ENCODE peak calls at places on chromosomes 16 and 17, in seven cellular contexts. A is AG10803, N is Peyer's patch, Q is upper lobe of left lung, W is PC-9, F is tibial artery, U is uterus. T is an unnamed sample.

GRCh38 chr17:73455050-73455687 is 143.4 kb upstream of the CDC42EP4 start:
- DNase-seq in U (no peak), F (no peak), A (no peak), W (no peak), Q (peak), N (peak), T (no peak)

GRCh38 chr17:15247891-15248529 is 17.1 kb downstream of the PMP22 start:
- DNase-seq in Q (no peak), W (peak), A (peak), U (no peak), F (no peak), N (no peak), T (no peak)

GRCh38 chr16:83205896-83206295 is 579.1 kb downstream of the CDH13 start:
- DNase-seq in N (no peak), F (no peak), Q (no peak), A (peak), W (no peak), U (no peak), T (no peak)

GRCh38 chr17:67708378-67708777 is 9.4 kb upstream of the NOL11 start:
- DNase-seq in A (no peak), F (no peak), U (no peak), Q (no peak), N (no peak), W (no peak), T (no peak)

GRCh38 chr16:28477311-28477920 is 5.3 kb upstream of the NPIPB7 start:
- DNase-seq in Q (no peak), N (no peak), W (no peak), A (no peak), F (no peak), U (no peak), T (no peak)

GRCh38 chr16:20868890-20869289 is 31.3 kb downstream of the DCUN1D3 start:
- DNase-seq in N (peak), F (peak), Q (peak), A (peak), W (peak), U (peak), T (no peak)

GRCh38 chr17:67559381-67559966 is 158.3 kb upstream of the NOL11 start:
- DNase-seq in N (no peak), A (no peak), Q (no peak), W (no peak), F (no peak), U (no peak), T (no peak)

GRCh38 chr17:80474933-80475915 is 1.2 kb downstream of the NPTX1 start:
- DNase-seq in N (no peak), A (no peak), F (no peak), W (peak), Q (peak), U (no peak), T (no peak)

GRCh38 chr17:81991684-81992513 is 14.5 kb downstream of the ASPSCR1 start:
- DNase-seq in F (peak), Q (peak), A (peak), W (peak), U (no peak), N (peak), T (no peak)

GRCh38 chr16:46555981-46556380 is 65.2 kb downstream of the SHCBP1 start:
- DNase-seq in Q (no peak), W (no peak), A (peak), F (no peak), U (no peak), N (no peak), T (no peak)

GRCh38 chr17:53253956-53254597 is 568.6 kb upstream of the KIF2B start:
- DNase-seq in Q (no peak), F (no peak), W (no peak), U (no peak), N (no peak), A (no peak), T (no peak)

GRCh38 chr16:7938175-7938574 is 605.5 kb downstream of the RBFOX1 start:
- DNase-seq in W (no peak), A (no peak), N (no peak), U (no peak), Q (no peak), F (no peak), T (no peak)

GRCh38 chr16:49519741-49520140 is 146.1 kb downstream of the C16orf78 start:
- DNase-seq in W (no peak), U (no peak), Q (no peak), N (no peak), F (no peak), A (no peak), T (no peak)

GRCh38 chr17:64157669-64158180 is 27.8 kb upstream of the ERN1 start:
- DNase-seq in F (no peak), Q (no peak), W (no peak), A (no peak), N (no peak), U (no peak), T (no peak)

GRCh38 chr17:29740017-29740416 is 117.3 kb upstream of the CORO6 start:
- DNase-seq in A (no peak), W (no peak), F (no peak), N (no peak), U (no peak), Q (no peak), T (no peak)

GRCh38 chr16:2471653-2472487 is 773 bp downstream of the NTN3 start:
- DNase-seq in Q (peak), W (no peak), N (no peak), A (no peak), U (no peak), F (no peak), T (no peak)

GRCh38 chr16:49116873-49117272 is 164.8 kb downstream of the CBLN1 start:
- DNase-seq in W (no peak), Q (peak), F (no peak), U (no peak), N (no peak), A (no peak), T (no peak)

GRCh38 chr17:65142247-65142646 is 5.1 kb downstream of the RGS9 start:
- DNase-seq in N (no peak), A (no peak), U (no peak), F (no peak), Q (no peak), W (no peak), T (no peak)

GRCh38 chr17:12342609-12343248 is 322.1 kb downstream of the MAP2K4 start:
- DNase-seq in Q (no peak), N (no peak), F (no peak), U (peak), W (no peak), A (no peak), T (no peak)

GRCh38 chr16:88497561-88498420 is 44.7 kb downstream of the ZFPM1 start:
- DNase-seq in N (no peak), W (no peak), U (no peak), A (no peak), Q (peak), F (no peak), T (no peak)

GRCh38 chr17:26774291-26775218 is 519.4 kb upstream of the WSB1 start:
- DNase-seq in W (no peak), U (no peak), N (no peak), Q (peak), F (no peak), A (no peak), T (no peak)

GRCh38 chr16:84308120-84308519 is 13.4 kb downstream of the WFDC1 start:
- DNase-seq in N (peak), U (peak), A (peak), W (peak), Q (no peak), F (peak), T (no peak)

GRCh38 chr16:66405057-66405783 is 21.9 kb upstream of the BEAN1 start:
- DNase-seq in N (no peak), U (no peak), W (no peak), Q (no peak), A (no peak), F (no peak), T (no peak)

GRCh38 chr16:70703041-70703834 is 17.4 kb upstream of the MTSS2 start:
- DNase-seq in N (no peak), Q (peak), A (peak), U (peak), W (no peak), F (peak), T (peak)
- TF ChIP-seq CTCF in N (no peak), Q (peak), A (peak), U (peak), W (no peak), F (peak), T (peak)

GRCh38 chr16:50848755-50849514 is 107.0 kb downstream of the CYLD start:
- DNase-seq in N (no peak), F (no peak), Q (no peak), A (no peak), U (no peak), W (no peak), T (no peak)
- H3K4me3 ChIP-seq in N (no peak), F (no peak), Q (no peak), A (no peak), U (no peak), W (no peak), T (no peak)

DNA sequence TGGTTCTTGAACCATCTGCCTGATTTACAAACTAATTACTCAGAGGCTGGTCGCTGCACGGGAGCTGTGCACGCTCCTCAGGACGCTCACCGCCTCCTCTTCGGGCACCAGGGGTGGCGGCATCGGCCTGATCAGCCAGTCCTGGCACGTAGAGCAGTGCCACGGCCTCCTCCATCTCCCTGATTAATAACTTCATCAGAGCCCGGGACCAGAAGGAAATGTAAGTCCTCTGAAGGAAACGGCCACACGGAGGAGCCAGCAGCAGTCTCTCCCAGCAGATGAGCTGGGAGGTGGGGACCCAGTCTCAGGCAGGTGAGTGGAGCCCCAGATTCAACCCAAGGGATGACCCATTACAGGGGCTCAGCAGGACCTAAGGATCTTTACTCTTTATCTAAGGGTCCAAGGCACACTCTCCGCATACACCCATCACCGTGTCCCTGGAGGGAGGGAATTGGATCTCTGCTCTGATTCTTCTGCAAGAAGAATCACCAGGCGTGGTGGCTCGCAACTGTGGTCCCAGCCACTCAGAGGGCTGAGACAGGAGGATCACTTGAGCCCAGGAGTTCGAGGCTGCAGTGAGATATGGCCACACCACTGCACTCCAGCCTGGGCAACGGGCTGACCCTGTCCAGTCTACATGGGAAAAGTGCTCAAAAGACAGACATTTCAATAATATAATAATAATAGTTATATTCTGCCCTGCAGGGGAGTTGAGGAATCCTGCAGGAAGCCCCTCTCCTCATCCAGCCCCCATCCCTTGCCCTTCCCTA is 366.5 kb downstream of the SEC14L1 start:
- DNase-seq in A (no peak), W (no peak), U (peak), F (no peak), N (no peak), Q (peak), T (no peak)
- TF ChIP-seq CTCF in A (no peak), W (no peak), U (no peak), F (no peak), N (no peak), Q (no peak), T (no peak)

GRCh38 chr16:29805232-29806095 is 865 bp upstream of the MAZ start:
- DNase-seq in W (peak), Q (peak), N (peak), U (peak), A (peak), F (peak), T (peak)

GRCh38 chr16:29804455-29805231 is 1.7 kb upstream of the MAZ start:
- DNase-seq in N (no peak), U (no peak), F (peak), A (peak), W (peak), Q (no peak), T (no peak)

GRCh38 chr16:29806096-29806579 is at the start of gene MAZ:
- DNase-seq in Q (peak), A (no peak), W (no peak), F (no peak), U (no peak), N (no peak), T (peak)

GRCh38 chr16:29802416-29802935 is 3.9 kb upstream of the MAZ start:
- DNase-seq in U (no peak), Q (no peak), F (no peak), A (no peak), W (no peak), N (no peak), T (no peak)

DNA sequence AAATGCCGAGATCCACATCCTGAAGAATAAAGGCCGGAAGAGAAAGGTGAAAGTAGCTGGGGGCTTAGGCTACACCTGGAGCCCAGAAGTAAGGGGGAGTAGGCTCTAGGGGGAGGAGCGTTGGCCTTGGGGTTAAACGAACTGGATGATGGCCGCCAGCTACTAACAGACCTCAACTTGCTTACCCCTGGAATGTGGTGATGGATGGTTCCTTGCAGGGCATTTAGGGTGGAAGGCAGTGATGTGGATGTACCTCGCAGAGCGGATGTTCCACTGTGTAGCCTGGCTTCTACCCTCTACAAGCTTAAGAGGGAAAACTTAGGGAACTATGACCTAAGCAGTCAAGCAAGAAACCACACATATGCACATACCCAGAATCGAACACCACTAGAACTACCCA is 2.3 kb upstream of the MAZ start:
- DNase-seq in N (no peak), W (no peak), U (no peak), A (no peak), F (no peak), Q (no peak), T (no peak)
- H3K4me3 ChIP-seq in N (no peak), W (peak), U (no peak), A (no peak), F (no peak), Q (peak), T (no peak)

GRCh38 chr17:78951967-78952551 is 26.9 kb upstream of the TIMP2 start:
- DNase-seq in N (no peak), W (no peak), F (no peak), Q (no peak), A (peak), U (no peak), T (no peak)
- TF ChIP-seq CTCF in N (no peak), W (no peak), F (no peak), Q (no peak), A (no peak), U (no peak), T (no peak)

GRCh38 chr17:42918902-42919521 is 18.4 kb downstream of the G6PC1 start:
- DNase-seq in F (no peak), N (no peak), Q (no peak), W (no peak), U (no peak), A (no peak), T (no peak)

GRCh38 chr17:42908872-42909700 is 8.5 kb downstream of the G6PC1 start:
- DNase-seq in U (no peak), W (no peak), A (no peak), N (no peak), Q (no peak), F (no peak), T (no peak)

GRCh38 chr17:42917236-42917603 is 16.6 kb downstream of the G6PC1 start:
- DNase-seq in F (no peak), Q (no peak), N (no peak), A (peak), U (no peak), W (no peak), T (no peak)

GRCh38 chr17:42913527-42913926 is 12.9 kb downstream of the G6PC1 start:
- DNase-seq in U (no peak), W (peak), Q (no peak), F (no peak), N (no peak), A (peak), T (no peak)

GRCh38 chr17:42913981-42914617 is 13.5 kb downstream of the G6PC1 start:
- DNase-seq in F (no peak), N (no peak), W (no peak), A (no peak), Q (no peak), U (no peak), T (no peak)
- H3K4me3 ChIP-seq in F (no peak), N (no peak), W (no peak), A (no peak), Q (no peak), U (no peak), T (no peak)

DNA sequence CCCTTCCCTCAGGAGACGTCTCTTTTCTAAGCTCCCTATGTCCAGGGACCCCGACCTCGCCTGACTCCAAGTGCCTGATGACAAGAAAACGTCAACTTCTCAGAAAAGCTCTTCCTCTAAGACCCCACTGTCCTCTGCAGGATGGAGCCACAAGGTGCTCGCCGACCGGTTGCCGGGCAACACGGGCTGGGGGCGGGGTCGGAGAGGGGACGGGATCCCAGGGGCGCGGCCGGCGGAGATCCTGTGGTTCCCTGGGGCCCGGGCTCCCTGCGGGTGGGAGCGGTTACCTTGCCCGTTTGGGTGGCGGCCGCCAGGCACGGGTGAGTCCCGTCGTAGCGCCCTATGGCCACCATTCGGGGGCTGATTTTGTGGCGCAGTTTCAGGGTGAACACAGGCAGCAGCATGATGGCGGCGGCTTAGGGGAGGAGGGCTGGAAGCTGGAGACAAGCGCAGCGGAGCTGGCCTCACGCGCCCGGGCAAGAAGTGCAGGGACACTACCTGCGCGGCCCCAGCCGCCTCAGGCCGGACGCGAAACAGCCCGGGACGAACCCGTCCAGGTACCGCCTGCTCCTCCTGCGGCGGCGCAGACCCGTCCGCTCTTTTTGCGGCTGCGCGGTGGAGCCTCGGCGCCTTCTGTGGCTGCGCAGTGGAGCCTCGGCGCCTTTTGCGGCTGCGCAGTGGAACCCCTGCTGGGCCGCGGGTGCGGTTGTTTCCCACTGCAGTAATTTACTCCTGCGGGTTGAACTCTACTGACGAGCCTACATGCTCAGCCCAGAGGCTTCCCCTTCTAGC is at the start of gene BBS2:
- DNase-seq in W (peak), A (peak), U (peak), N (peak), Q (peak), F (peak), T (peak)
- TF ChIP-seq CTCF in W (no peak), A (no peak), U (no peak), N (peak), Q (no peak), F (no peak), T (no peak)

GRCh38 chr17:58277107-58277506 is 3.6 kb downstream of the MPO start:
- DNase-seq in N (no peak), W (no peak), A (peak), Q (no peak), U (no peak), F (no peak), T (no peak)

GRCh38 chr17:58279016-58279671 is 1.6 kb downstream of the MPO start:
- DNase-seq in N (peak), U (peak), A (peak), W (no peak), F (no peak), Q (peak), T (no peak)

GRCh38 chr17:58279736-58280479 is 827 bp downstream of the MPO start:
- DNase-seq in A (no peak), Q (peak), F (no peak), W (no peak), U (no peak), N (no peak), T (no peak)

GRCh38 chr17:58277726-58278595 is 2.8 kb downstream of the MPO start:
- DNase-seq in F (no peak), W (no peak), A (no peak), U (no peak), N (no peak), Q (peak), T (no peak)

DNA sequence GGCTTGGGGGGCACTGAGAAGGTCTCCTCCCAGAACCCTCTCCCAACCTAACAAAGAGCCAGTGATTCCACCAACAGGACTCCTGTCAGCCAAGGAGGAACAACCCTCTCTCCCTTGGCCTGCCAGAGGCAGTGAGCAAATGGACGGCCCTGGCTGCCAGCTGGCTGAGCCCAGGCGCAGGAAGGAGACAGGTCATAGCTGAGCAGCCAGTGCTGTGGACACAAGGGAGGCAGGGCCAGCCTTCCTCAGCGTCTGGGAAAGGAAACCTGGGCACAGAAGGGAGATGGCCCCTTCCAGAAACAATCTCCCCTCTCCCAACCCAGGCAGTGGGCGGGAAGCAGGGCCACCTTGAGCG is 2.1 kb downstream of the MPO start:
- DNase-seq in F (no peak), Q (no peak), N (no peak), A (peak), W (no peak), U (no peak), T (no peak)
- H3K4me3 ChIP-seq in F (peak), Q (peak), N (no peak), A (no peak), W (no peak), U (no peak), T (no peak)

DNA sequence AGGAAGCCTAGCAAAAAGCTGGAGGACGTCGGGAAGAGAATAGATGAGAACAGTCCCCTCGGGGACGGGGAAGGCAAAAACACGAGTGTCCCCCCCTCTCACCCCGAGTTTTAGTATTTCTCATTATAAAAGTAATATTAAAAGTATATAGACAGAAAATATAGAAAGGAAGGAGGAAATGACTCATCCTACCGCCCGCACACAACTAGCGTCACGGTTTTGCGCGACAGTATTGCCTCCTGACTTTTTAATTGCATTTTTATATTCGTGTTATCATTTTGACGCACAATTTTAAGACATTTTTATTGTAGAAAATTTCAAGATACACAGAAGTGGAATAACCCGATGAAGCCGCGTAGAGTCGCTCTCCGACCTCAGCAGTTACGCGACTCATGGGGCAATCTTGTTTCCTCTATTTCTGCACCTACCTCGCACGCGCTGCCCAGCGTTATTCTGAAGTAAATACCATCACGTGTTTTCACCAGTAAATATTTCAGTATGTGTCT is 652 bp upstream of the SLC25A19 start:
- DNase-seq in F (peak), A (peak), N (peak), Q (no peak), U (peak), W (no peak), T (no peak)
- TF ChIP-seq CTCF in F (peak), A (peak), N (peak), Q (no peak), U (peak), W (no peak), T (peak)